ENCODE peak calls at places on chromosome 6, in seven cellular contexts. One of them, this sample, is unnamed.

GRCh38 chr6:12294851-12295536 is 4.8 kb downstream of the EDN1 start:
- DNase-seq in NCI-H1092 treated with DMSO at 0.1 percent for 48 hours: no peak
- DNase-seq in T-cell: no peak
- DNase-seq in nephron progenitor cell: no peak
- DNase-seq in EL: no peak
- DNase-seq in stimulated activated CD4-positive, alpha-beta T cell treated with anti-CD3 and anti-CD28 coated beads, Interleukin-2, amount 100 ng/mL, for 48 hours: no peak
- DNase-seq in endothelial cell: no peak
- DNase-seq in this sample: no peak

GRCh38 chr6:160513836-160514235 is 150.2 kb downstream of the LPA start:
- DNase-seq in NCI-H1092 treated with DMSO at 0.1 percent for 48 hours: no peak
- DNase-seq in T-cell: no peak
- DNase-seq in nephron progenitor cell: no peak
- DNase-seq in EL: no peak
- DNase-seq in stimulated activated CD4-positive, alpha-beta T cell treated with anti-CD3 and anti-CD28 coated beads, Interleukin-2, amount 100 ng/mL, for 48 hours: no peak
- DNase-seq in endothelial cell: no peak
- DNase-seq in this sample: no peak

GRCh38 chr6:4929319-4929718 is 74.5 kb downstream of the RPP40 start:
- DNase-seq in NCI-H1092 treated with DMSO at 0.1 percent for 48 hours: peak
- DNase-seq in T-cell: no peak
- DNase-seq in nephron progenitor cell: no peak
- DNase-seq in EL: no peak
- DNase-seq in stimulated activated CD4-positive, alpha-beta T cell treated with anti-CD3 and anti-CD28 coated beads, Interleukin-2, amount 100 ng/mL, for 48 hours: no peak
- DNase-seq in endothelial cell: no peak
- DNase-seq in this sample: no peak

GRCh38 chr6:142903806-142904205 is 41.2 kb downstream of the HIVEP2 start:
- DNase-seq in NCI-H1092 treated with DMSO at 0.1 percent for 48 hours: no peak
- DNase-seq in T-cell: no peak
- DNase-seq in nephron progenitor cell: no peak
- DNase-seq in EL: peak
- DNase-seq in stimulated activated CD4-positive, alpha-beta T cell treated with anti-CD3 and anti-CD28 coated beads, Interleukin-2, amount 100 ng/mL, for 48 hours: no peak
- DNase-seq in endothelial cell: no peak
- DNase-seq in this sample: no peak

GRCh38 chr6:11325431-11325830 is 93.0 kb upstream of the NEDD9 start:
- DNase-seq in NCI-H1092 treated with DMSO at 0.1 percent for 48 hours: no peak
- DNase-seq in T-cell: no peak
- DNase-seq in nephron progenitor cell: no peak
- DNase-seq in EL: no peak
- DNase-seq in stimulated activated CD4-positive, alpha-beta T cell treated with anti-CD3 and anti-CD28 coated beads, Interleukin-2, amount 100 ng/mL, for 48 hours: no peak
- DNase-seq in endothelial cell: no peak
- DNase-seq in this sample: no peak

GRCh38 chr6:123575218-123575617 is 61.5 kb downstream of the TRDN start:
- DNase-seq in NCI-H1092 treated with DMSO at 0.1 percent for 48 hours: peak
- DNase-seq in T-cell: no peak
- DNase-seq in nephron progenitor cell: no peak
- DNase-seq in EL: no peak
- DNase-seq in stimulated activated CD4-positive, alpha-beta T cell treated with anti-CD3 and anti-CD28 coated beads, Interleukin-2, amount 100 ng/mL, for 48 hours: no peak
- DNase-seq in endothelial cell: no peak
- DNase-seq in this sample: no peak

GRCh38 chr6:162580619-162581018 is 146.9 kb downstream of the PRKN start:
- DNase-seq in NCI-H1092 treated with DMSO at 0.1 percent for 48 hours: no peak
- DNase-seq in T-cell: no peak
- DNase-seq in nephron progenitor cell: no peak
- DNase-seq in EL: no peak
- DNase-seq in stimulated activated CD4-positive, alpha-beta T cell treated with anti-CD3 and anti-CD28 coated beads, Interleukin-2, amount 100 ng/mL, for 48 hours: no peak
- DNase-seq in endothelial cell: no peak
- DNase-seq in this sample: no peak

GRCh38 chr6:5126214-5126613 is 41.1 kb downstream of the PPP1R3G start:
- DNase-seq in NCI-H1092 treated with DMSO at 0.1 percent for 48 hours: no peak
- DNase-seq in T-cell: no peak
- DNase-seq in nephron progenitor cell: no peak
- DNase-seq in EL: peak
- DNase-seq in stimulated activated CD4-positive, alpha-beta T cell treated with anti-CD3 and anti-CD28 coated beads, Interleukin-2, amount 100 ng/mL, for 48 hours: no peak
- DNase-seq in endothelial cell: no peak
- DNase-seq in this sample: no peak

GRCh38 chr6:55898342-55898741 is 23.0 kb upstream of the BMP5 start:
- DNase-seq in NCI-H1092 treated with DMSO at 0.1 percent for 48 hours: no peak
- DNase-seq in T-cell: no peak
- DNase-seq in nephron progenitor cell: no peak
- DNase-seq in EL: peak
- DNase-seq in stimulated activated CD4-positive, alpha-beta T cell treated with anti-CD3 and anti-CD28 coated beads, Interleukin-2, amount 100 ng/mL, for 48 hours: no peak
- DNase-seq in endothelial cell: no peak
- DNase-seq in this sample: no peak

GRCh38 chr6:169592558-169592957 is 109.3 kb downstream of the WDR27 start:
- DNase-seq in NCI-H1092 treated with DMSO at 0.1 percent for 48 hours: no peak
- DNase-seq in T-cell: no peak
- DNase-seq in nephron progenitor cell: no peak
- DNase-seq in EL: peak
- DNase-seq in stimulated activated CD4-positive, alpha-beta T cell treated with anti-CD3 and anti-CD28 coated beads, Interleukin-2, amount 100 ng/mL, for 48 hours: no peak
- DNase-seq in endothelial cell: no peak
- DNase-seq in this sample: no peak

GRCh38 chr6:121698617-121699016 is 263.2 kb downstream of the GJA1 start:
- DNase-seq in NCI-H1092 treated with DMSO at 0.1 percent for 48 hours: no peak
- DNase-seq in T-cell: no peak
- DNase-seq in nephron progenitor cell: no peak
- DNase-seq in EL: no peak
- DNase-seq in stimulated activated CD4-positive, alpha-beta T cell treated with anti-CD3 and anti-CD28 coated beads, Interleukin-2, amount 100 ng/mL, for 48 hours: no peak
- DNase-seq in endothelial cell: no peak
- DNase-seq in this sample: no peak

GRCh38 chr6:108714012-108714773 is 134.0 kb upstream of the ARMC2 start:
- DNase-seq in NCI-H1092 treated with DMSO at 0.1 percent for 48 hours: no peak
- DNase-seq in T-cell: no peak
- DNase-seq in nephron progenitor cell: no peak
- DNase-seq in EL: peak
- DNase-seq in stimulated activated CD4-positive, alpha-beta T cell treated with anti-CD3 and anti-CD28 coated beads, Interleukin-2, amount 100 ng/mL, for 48 hours: no peak
- DNase-seq in endothelial cell: no peak
- DNase-seq in this sample: no peak

GRCh38 chr6:64034840-64035656 is 399.4 kb downstream of the PHF3 start:
- DNase-seq in NCI-H1092 treated with DMSO at 0.1 percent for 48 hours: no peak
- DNase-seq in T-cell: no peak
- DNase-seq in nephron progenitor cell: no peak
- DNase-seq in EL: no peak
- DNase-seq in stimulated activated CD4-positive, alpha-beta T cell treated with anti-CD3 and anti-CD28 coated beads, Interleukin-2, amount 100 ng/mL, for 48 hours: no peak
- DNase-seq in endothelial cell: no peak
- DNase-seq in this sample: peak

GRCh38 chr6:47484616-47485015 is 7.0 kb downstream of the CD2AP start:
- DNase-seq in NCI-H1092 treated with DMSO at 0.1 percent for 48 hours: peak
- DNase-seq in T-cell: no peak
- DNase-seq in nephron progenitor cell: no peak
- DNase-seq in EL: peak
- DNase-seq in stimulated activated CD4-positive, alpha-beta T cell treated with anti-CD3 and anti-CD28 coated beads, Interleukin-2, amount 100 ng/mL, for 48 hours: no peak
- DNase-seq in endothelial cell: no peak
- DNase-seq in this sample: no peak

GRCh38 chr6:119184008-119184665 is 105.7 kb upstream of the FAM184A start:
- DNase-seq in NCI-H1092 treated with DMSO at 0.1 percent for 48 hours: no peak
- DNase-seq in T-cell: no peak
- DNase-seq in nephron progenitor cell: no peak
- DNase-seq in EL: no peak
- DNase-seq in stimulated activated CD4-positive, alpha-beta T cell treated with anti-CD3 and anti-CD28 coated beads, Interleukin-2, amount 100 ng/mL, for 48 hours: no peak
- DNase-seq in endothelial cell: no peak
- DNase-seq in this sample: no peak

GRCh38 chr6:97304701-97305100 is 21.7 kb upstream of the MMS22L start:
- DNase-seq in NCI-H1092 treated with DMSO at 0.1 percent for 48 hours: no peak
- DNase-seq in T-cell: no peak
- DNase-seq in nephron progenitor cell: no peak
- DNase-seq in EL: no peak
- DNase-seq in stimulated activated CD4-positive, alpha-beta T cell treated with anti-CD3 and anti-CD28 coated beads, Interleukin-2, amount 100 ng/mL, for 48 hours: no peak
- DNase-seq in endothelial cell: no peak
- DNase-seq in this sample: no peak

GRCh38 chr6:30775104-30775503 is 30.8 kb upstream of the IER3 start:
- DNase-seq in NCI-H1092 treated with DMSO at 0.1 percent for 48 hours: no peak
- DNase-seq in T-cell: no peak
- DNase-seq in nephron progenitor cell: no peak
- DNase-seq in EL: no peak
- DNase-seq in stimulated activated CD4-positive, alpha-beta T cell treated with anti-CD3 and anti-CD28 coated beads, Interleukin-2, amount 100 ng/mL, for 48 hours: no peak
- DNase-seq in endothelial cell: no peak
- DNase-seq in this sample: no peak

GRCh38 chr6:132819405-132820145 is 5.2 kb downstream of the RPS12 start:
- DNase-seq in NCI-H1092 treated with DMSO at 0.1 percent for 48 hours: no peak
- DNase-seq in T-cell: no peak
- DNase-seq in nephron progenitor cell: no peak
- DNase-seq in EL: peak
- DNase-seq in stimulated activated CD4-positive, alpha-beta T cell treated with anti-CD3 and anti-CD28 coated beads, Interleukin-2, amount 100 ng/mL, for 48 hours: peak
- DNase-seq in endothelial cell: no peak
- DNase-seq in this sample: no peak

GRCh38 chr6:76633259-76633658 is 560.8 kb upstream of the IMPG1 start:
- DNase-seq in NCI-H1092 treated with DMSO at 0.1 percent for 48 hours: no peak
- DNase-seq in T-cell: no peak
- DNase-seq in nephron progenitor cell: no peak
- DNase-seq in EL: peak
- DNase-seq in stimulated activated CD4-positive, alpha-beta T cell treated with anti-CD3 and anti-CD28 coated beads, Interleukin-2, amount 100 ng/mL, for 48 hours: no peak
- DNase-seq in endothelial cell: no peak
- DNase-seq in this sample: no peak

GRCh38 chr6:23499549-23499948 is 626.5 kb upstream of the NRSN1 start:
- DNase-seq in NCI-H1092 treated with DMSO at 0.1 percent for 48 hours: peak
- DNase-seq in T-cell: no peak
- DNase-seq in nephron progenitor cell: no peak
- DNase-seq in EL: no peak
- DNase-seq in stimulated activated CD4-positive, alpha-beta T cell treated with anti-CD3 and anti-CD28 coated beads, Interleukin-2, amount 100 ng/mL, for 48 hours: no peak
- DNase-seq in endothelial cell: no peak
- DNase-seq in this sample: no peak

GRCh38 chr6:130494745-130495144 is 128.9 kb downstream of the TMEM200A start:
- DNase-seq in NCI-H1092 treated with DMSO at 0.1 percent for 48 hours: no peak
- DNase-seq in T-cell: no peak
- DNase-seq in nephron progenitor cell: no peak
- DNase-seq in EL: peak
- DNase-seq in stimulated activated CD4-positive, alpha-beta T cell treated with anti-CD3 and anti-CD28 coated beads, Interleukin-2, amount 100 ng/mL, for 48 hours: no peak
- DNase-seq in endothelial cell: no peak
- DNase-seq in this sample: no peak

GRCh38 chr6:119134752-119135151 is 56.3 kb upstream of the FAM184A start:
- DNase-seq in NCI-H1092 treated with DMSO at 0.1 percent for 48 hours: no peak
- DNase-seq in T-cell: no peak
- DNase-seq in nephron progenitor cell: no peak
- DNase-seq in EL: no peak
- DNase-seq in stimulated activated CD4-positive, alpha-beta T cell treated with anti-CD3 and anti-CD28 coated beads, Interleukin-2, amount 100 ng/mL, for 48 hours: no peak
- DNase-seq in endothelial cell: no peak
- DNase-seq in this sample: no peak

GRCh38 chr6:15631380-15631913 is 31.4 kb downstream of the DTNBP1 start:
- DNase-seq in NCI-H1092 treated with DMSO at 0.1 percent for 48 hours: no peak
- DNase-seq in T-cell: no peak
- DNase-seq in nephron progenitor cell: no peak
- DNase-seq in EL: no peak
- DNase-seq in stimulated activated CD4-positive, alpha-beta T cell treated with anti-CD3 and anti-CD28 coated beads, Interleukin-2, amount 100 ng/mL, for 48 hours: no peak
- DNase-seq in endothelial cell: no peak
- DNase-seq in this sample: no peak

GRCh38 chr6:53236241-53236640 is 87.6 kb upstream of the GCM1 start:
- DNase-seq in NCI-H1092 treated with DMSO at 0.1 percent for 48 hours: no peak
- DNase-seq in T-cell: no peak
- DNase-seq in nephron progenitor cell: no peak
- DNase-seq in EL: no peak
- DNase-seq in stimulated activated CD4-positive, alpha-beta T cell treated with anti-CD3 and anti-CD28 coated beads, Interleukin-2, amount 100 ng/mL, for 48 hours: no peak
- DNase-seq in endothelial cell: no peak
- DNase-seq in this sample: no peak

GRCh38 chr6:82380566-82381185 is 17.1 kb downstream of the TPBG start:
- DNase-seq in NCI-H1092 treated with DMSO at 0.1 percent for 48 hours: no peak
- DNase-seq in T-cell: no peak
- DNase-seq in nephron progenitor cell: no peak
- DNase-seq in EL: no peak
- DNase-seq in stimulated activated CD4-positive, alpha-beta T cell treated with anti-CD3 and anti-CD28 coated beads, Interleukin-2, amount 100 ng/mL, for 48 hours: no peak
- DNase-seq in endothelial cell: no peak
- DNase-seq in this sample: no peak

GRCh38 chr6:49423817-49424216 is 39.2 kb downstream of the MMUT start:
- DNase-seq in NCI-H1092 treated with DMSO at 0.1 percent for 48 hours: no peak
- DNase-seq in T-cell: no peak
- DNase-seq in nephron progenitor cell: no peak
- DNase-seq in EL: peak
- DNase-seq in stimulated activated CD4-positive, alpha-beta T cell treated with anti-CD3 and anti-CD28 coated beads, Interleukin-2, amount 100 ng/mL, for 48 hours: no peak
- DNase-seq in endothelial cell: no peak
- DNase-seq in this sample: peak

GRCh38 chr6:39204646-39205244 is 24.5 kb downstream of the KCNK5 start:
- DNase-seq in NCI-H1092 treated with DMSO at 0.1 percent for 48 hours: no peak
- DNase-seq in T-cell: no peak
- DNase-seq in nephron progenitor cell: no peak
- DNase-seq in EL: no peak
- DNase-seq in stimulated activated CD4-positive, alpha-beta T cell treated with anti-CD3 and anti-CD28 coated beads, Interleukin-2, amount 100 ng/mL, for 48 hours: no peak
- DNase-seq in endothelial cell: no peak
- DNase-seq in this sample: no peak

GRCh38 chr6:155177369-155177961 is 86.3 kb upstream of the CLDN20 start:
- DNase-seq in NCI-H1092 treated with DMSO at 0.1 percent for 48 hours: peak
- DNase-seq in T-cell: peak
- DNase-seq in nephron progenitor cell: peak
- DNase-seq in EL: peak
- DNase-seq in stimulated activated CD4-positive, alpha-beta T cell treated with anti-CD3 and anti-CD28 coated beads, Interleukin-2, amount 100 ng/mL, for 48 hours: peak
- DNase-seq in endothelial cell: peak
- DNase-seq in this sample: peak

GRCh38 chr6:7389162-7389450 is 436 bp downstream of the CAGE1 start:
- DNase-seq in NCI-H1092 treated with DMSO at 0.1 percent for 48 hours: no peak
- DNase-seq in T-cell: no peak
- DNase-seq in nephron progenitor cell: no peak
- DNase-seq in EL: no peak
- DNase-seq in stimulated activated CD4-positive, alpha-beta T cell treated with anti-CD3 and anti-CD28 coated beads, Interleukin-2, amount 100 ng/mL, for 48 hours: no peak
- DNase-seq in endothelial cell: no peak
- DNase-seq in this sample: peak

GRCh38 chr6:117399924-117400323 is 25.8 kb downstream of the ROS1 start:
- DNase-seq in NCI-H1092 treated with DMSO at 0.1 percent for 48 hours: no peak
- DNase-seq in T-cell: no peak
- DNase-seq in nephron progenitor cell: no peak
- DNase-seq in EL: peak
- DNase-seq in stimulated activated CD4-positive, alpha-beta T cell treated with anti-CD3 and anti-CD28 coated beads, Interleukin-2, amount 100 ng/mL, for 48 hours: no peak
- DNase-seq in endothelial cell: no peak
- DNase-seq in this sample: peak

GRCh38 chr6:53391170-53391569 is 42.4 kb upstream of the ELOVL5 start:
- DNase-seq in NCI-H1092 treated with DMSO at 0.1 percent for 48 hours: no peak
- DNase-seq in T-cell: no peak
- DNase-seq in nephron progenitor cell: no peak
- DNase-seq in EL: no peak
- DNase-seq in stimulated activated CD4-positive, alpha-beta T cell treated with anti-CD3 and anti-CD28 coated beads, Interleukin-2, amount 100 ng/mL, for 48 hours: no peak
- DNase-seq in endothelial cell: no peak
- DNase-seq in this sample: no peak

GRCh38 chr6:13511913-13512717 is 24.7 kb upstream of the GFOD1 start:
- DNase-seq in NCI-H1092 treated with DMSO at 0.1 percent for 48 hours: no peak
- DNase-seq in T-cell: no peak
- DNase-seq in nephron progenitor cell: no peak
- DNase-seq in EL: no peak
- DNase-seq in stimulated activated CD4-positive, alpha-beta T cell treated with anti-CD3 and anti-CD28 coated beads, Interleukin-2, amount 100 ng/mL, for 48 hours: no peak
- DNase-seq in endothelial cell: no peak
- DNase-seq in this sample: no peak

GRCh38 chr6:161273356-161273751 is 507 bp downstream of the AGPAT4 start:
- DNase-seq in NCI-H1092 treated with DMSO at 0.1 percent for 48 hours: peak
- DNase-seq in T-cell: peak
- DNase-seq in nephron progenitor cell: no peak
- DNase-seq in EL: peak
- DNase-seq in stimulated activated CD4-positive, alpha-beta T cell treated with anti-CD3 and anti-CD28 coated beads, Interleukin-2, amount 100 ng/mL, for 48 hours: peak
- DNase-seq in endothelial cell: no peak
- DNase-seq in this sample: no peak

GRCh38 chr6:143774347-143774746 is 68.8 kb upstream of the LTV1 start:
- DNase-seq in NCI-H1092 treated with DMSO at 0.1 percent for 48 hours: no peak
- DNase-seq in T-cell: no peak
- DNase-seq in nephron progenitor cell: no peak
- DNase-seq in EL: no peak
- DNase-seq in stimulated activated CD4-positive, alpha-beta T cell treated with anti-CD3 and anti-CD28 coated beads, Interleukin-2, amount 100 ng/mL, for 48 hours: no peak
- DNase-seq in endothelial cell: no peak
- DNase-seq in this sample: no peak

GRCh38 chr6:94362061-94362864 is 942.9 kb upstream of the EPHA7 start:
- DNase-seq in NCI-H1092 treated with DMSO at 0.1 percent for 48 hours: no peak
- DNase-seq in T-cell: no peak
- DNase-seq in nephron progenitor cell: no peak
- DNase-seq in EL: no peak
- DNase-seq in stimulated activated CD4-positive, alpha-beta T cell treated with anti-CD3 and anti-CD28 coated beads, Interleukin-2, amount 100 ng/mL, for 48 hours: no peak
- DNase-seq in endothelial cell: no peak
- DNase-seq in this sample: no peak

GRCh38 chr6:123321020-123321419 is 315.7 kb downstream of the TRDN start:
- DNase-seq in NCI-H1092 treated with DMSO at 0.1 percent for 48 hours: peak
- DNase-seq in T-cell: no peak
- DNase-seq in nephron progenitor cell: no peak
- DNase-seq in EL: no peak
- DNase-seq in stimulated activated CD4-positive, alpha-beta T cell treated with anti-CD3 and anti-CD28 coated beads, Interleukin-2, amount 100 ng/mL, for 48 hours: no peak
- DNase-seq in endothelial cell: no peak
- DNase-seq in this sample: no peak

This sample was measured in SW480.